ENCODE peak calls at places on chromosomes 11 and 22, in ten cellular contexts. One of them, this sample, is unnamed.
A peak's percentile ranks its signal among the peaks of the same experiment; 100 is the strongest.

GRCh38 chr11:94664336-94664735 is 97.2 kb downstream of the PIWIL4 start:
- DNase-seq in MV-4-11: no peak
- DNase-seq in GM13977: no peak
- DNase-seq in GM03348: no peak
- DNase-seq in T-helper 9 cell: no peak
- DNase-seq in fibroblast of mammary gland: peak; percentile 34
- DNase-seq in fibroblast of lung: no peak
- DNase-seq in activated CD4-positive, alpha-beta T cell treated with anti-CD3 and anti-CD28 coated beads, Interleukin-2, amount 50 U/mL, for 24 hours: no peak
- DNase-seq in iris pigment epithelial cell: peak; percentile 20
- DNase-seq in HS-5: no peak
- DNase-seq in this sample: no peak

GRCh38 chr22:46078241-46079092 is 71.9 kb upstream of the PPARA start:
- DNase-seq in fibroblast of lung: peak; percentile 84
- DNase-seq in GM03348: peak; percentile 80
- DNase-seq in T-helper 9 cell: no peak
- DNase-seq in activated CD4-positive, alpha-beta T cell treated with anti-CD3 and anti-CD28 coated beads, Interleukin-2, amount 50 U/mL, for 24 hours: no peak
- DNase-seq in GM13977: no peak
- DNase-seq in iris pigment epithelial cell: no peak
- DNase-seq in fibroblast of mammary gland: peak; percentile 77
- DNase-seq in HS-5: no peak
- DNase-seq in MV-4-11: no peak
- DNase-seq in this sample: no peak

GRCh38 chr11:117444256-117445096 is 116.8 kb downstream of the CEP164 start:
- DNase-seq in MV-4-11: no peak
- DNase-seq in iris pigment epithelial cell: no peak
- DNase-seq in T-helper 9 cell: no peak
- DNase-seq in GM13977: no peak
- DNase-seq in HS-5: no peak
- DNase-seq in activated CD4-positive, alpha-beta T cell treated with anti-CD3 and anti-CD28 coated beads, Interleukin-2, amount 50 U/mL, for 24 hours: no peak
- DNase-seq in GM03348: no peak
- DNase-seq in fibroblast of mammary gland: no peak
- DNase-seq in fibroblast of lung: no peak
- DNase-seq in this sample: no peak

GRCh38 chr11:46238078-46238966 is 39.1 kb upstream of the CREB3L1 start:
- DNase-seq in MV-4-11: peak; percentile 40
- DNase-seq in fibroblast of mammary gland: peak; percentile 65
- DNase-seq in fibroblast of lung: peak; percentile 61
- DNase-seq in T-helper 9 cell: peak; percentile 59
- DNase-seq in activated CD4-positive, alpha-beta T cell treated with anti-CD3 and anti-CD28 coated beads, Interleukin-2, amount 50 U/mL, for 24 hours: peak; percentile 30
- DNase-seq in GM03348: peak; percentile 78
- DNase-seq in GM13977: peak; percentile 77
- DNase-seq in iris pigment epithelial cell: peak; percentile 69
- DNase-seq in HS-5: no peak
- DNase-seq in this sample: peak; percentile 33

GRCh38 chr11:75667268-75667830 is 1.5 kb downstream of the MAP6 start:
- DNase-seq in MV-4-11: no peak
- DNase-seq in HS-5: no peak
- DNase-seq in fibroblast of mammary gland: no peak
- DNase-seq in fibroblast of lung: peak; percentile 24
- DNase-seq in activated CD4-positive, alpha-beta T cell treated with anti-CD3 and anti-CD28 coated beads, Interleukin-2, amount 50 U/mL, for 24 hours: no peak
- DNase-seq in GM13977: no peak
- DNase-seq in T-helper 9 cell: no peak
- DNase-seq in iris pigment epithelial cell: no peak
- DNase-seq in GM03348: peak; percentile 63
- DNase-seq in this sample: no peak

GRCh38 chr22:34776827-34777226 is 289.1 kb upstream of the ISX start:
- DNase-seq in GM13977: no peak
- DNase-seq in T-helper 9 cell: no peak
- DNase-seq in iris pigment epithelial cell: no peak
- DNase-seq in fibroblast of lung: peak; percentile 10
- DNase-seq in GM03348: no peak
- DNase-seq in HS-5: no peak
- DNase-seq in activated CD4-positive, alpha-beta T cell treated with anti-CD3 and anti-CD28 coated beads, Interleukin-2, amount 50 U/mL, for 24 hours: no peak
- DNase-seq in MV-4-11: peak; percentile 32
- DNase-seq in fibroblast of mammary gland: no peak
- DNase-seq in this sample: no peak

GRCh38 chr11:118790357-118791014 is 478 bp downstream of the DDX6 start:
- DNase-seq in MV-4-11: peak; percentile 53
- DNase-seq in T-helper 9 cell: peak; percentile 43
- DNase-seq in iris pigment epithelial cell: peak; percentile 65
- DNase-seq in GM13977: peak; percentile 62
- DNase-seq in fibroblast of mammary gland: peak; percentile 71
- DNase-seq in fibroblast of lung: peak; percentile 57
- DNase-seq in HS-5: peak; percentile 25
- DNase-seq in activated CD4-positive, alpha-beta T cell treated with anti-CD3 and anti-CD28 coated beads, Interleukin-2, amount 50 U/mL, for 24 hours: no peak
- DNase-seq in GM03348: peak; percentile 70
- DNase-seq in this sample: peak; percentile 13

GRCh38 chr22:19064354-19065054 is 57.7 kb downstream of the DGCR2 start:
- DNase-seq in iris pigment epithelial cell: no peak
- DNase-seq in GM03348: no peak
- DNase-seq in fibroblast of mammary gland: no peak
- DNase-seq in activated CD4-positive, alpha-beta T cell treated with anti-CD3 and anti-CD28 coated beads, Interleukin-2, amount 50 U/mL, for 24 hours: no peak
- DNase-seq in MV-4-11: no peak
- DNase-seq in T-helper 9 cell: no peak
- DNase-seq in fibroblast of lung: no peak
- DNase-seq in HS-5: no peak
- DNase-seq in GM13977: no peak
- DNase-seq in this sample: no peak

GRCh38 chr11:35115688-35116030 is 23.3 kb upstream of the CD44 start:
- DNase-seq in MV-4-11: peak; percentile 29
- DNase-seq in fibroblast of lung: peak; percentile 38
- DNase-seq in iris pigment epithelial cell: no peak
- DNase-seq in fibroblast of mammary gland: no peak
- DNase-seq in GM13977: no peak
- DNase-seq in HS-5: no peak
- DNase-seq in GM03348: no peak
- DNase-seq in T-helper 9 cell: no peak
- DNase-seq in activated CD4-positive, alpha-beta T cell treated with anti-CD3 and anti-CD28 coated beads, Interleukin-2, amount 50 U/mL, for 24 hours: no peak
- DNase-seq in this sample: no peak

GRCh38 chr22:36069368-36069767 is 40.7 kb upstream of the RBFOX2 start:
- DNase-seq in fibroblast of lung: no peak
- DNase-seq in GM13977: no peak
- DNase-seq in GM03348: no peak
- DNase-seq in MV-4-11: no peak
- DNase-seq in T-helper 9 cell: no peak
- DNase-seq in activated CD4-positive, alpha-beta T cell treated with anti-CD3 and anti-CD28 coated beads, Interleukin-2, amount 50 U/mL, for 24 hours: no peak
- DNase-seq in iris pigment epithelial cell: no peak
- DNase-seq in HS-5: no peak
- DNase-seq in fibroblast of mammary gland: no peak
- DNase-seq in this sample: no peak

GRCh38 chr11:15569626-15570025 is 454.9 kb downstream of the INSC start:
- DNase-seq in activated CD4-positive, alpha-beta T cell treated with anti-CD3 and anti-CD28 coated beads, Interleukin-2, amount 50 U/mL, for 24 hours: no peak
- DNase-seq in GM13977: no peak
- DNase-seq in MV-4-11: no peak
- DNase-seq in iris pigment epithelial cell: no peak
- DNase-seq in fibroblast of mammary gland: no peak
- DNase-seq in fibroblast of lung: peak; percentile 54
- DNase-seq in HS-5: no peak
- DNase-seq in GM03348: no peak
- DNase-seq in T-helper 9 cell: no peak
- DNase-seq in this sample: no peak

GRCh38 chr11:13494051-13494450 is 1.7 kb downstream of the PTH start:
- DNase-seq in GM03348: no peak
- DNase-seq in fibroblast of mammary gland: no peak
- DNase-seq in activated CD4-positive, alpha-beta T cell treated with anti-CD3 and anti-CD28 coated beads, Interleukin-2, amount 50 U/mL, for 24 hours: no peak
- DNase-seq in HS-5: no peak
- DNase-seq in GM13977: no peak
- DNase-seq in iris pigment epithelial cell: no peak
- DNase-seq in MV-4-11: no peak
- DNase-seq in T-helper 9 cell: no peak
- DNase-seq in fibroblast of lung: no peak
- DNase-seq in this sample: no peak

GRCh38 chr11:13697710-13698109 is 29.2 kb downstream of the FAR1 start:
- DNase-seq in fibroblast of mammary gland: no peak
- DNase-seq in T-helper 9 cell: no peak
- DNase-seq in MV-4-11: no peak
- DNase-seq in GM03348: no peak
- DNase-seq in HS-5: no peak
- DNase-seq in fibroblast of lung: no peak
- DNase-seq in GM13977: no peak
- DNase-seq in activated CD4-positive, alpha-beta T cell treated with anti-CD3 and anti-CD28 coated beads, Interleukin-2, amount 50 U/mL, for 24 hours: no peak
- DNase-seq in iris pigment epithelial cell: no peak
- DNase-seq in this sample: no peak

GRCh38 chr11:3823303-3823702 is 14.9 kb downstream of the PGAP2 start:
- DNase-seq in fibroblast of lung: peak; percentile 74
- DNase-seq in HS-5: no peak
- DNase-seq in iris pigment epithelial cell: peak; percentile 89
- DNase-seq in GM03348: peak; percentile 86
- DNase-seq in GM13977: no peak
- DNase-seq in MV-4-11: peak; percentile 15
- DNase-seq in T-helper 9 cell: no peak
- DNase-seq in fibroblast of mammary gland: peak; percentile 89
- DNase-seq in activated CD4-positive, alpha-beta T cell treated with anti-CD3 and anti-CD28 coated beads, Interleukin-2, amount 50 U/mL, for 24 hours: no peak
- DNase-seq in this sample: peak; percentile 75

GRCh38 chr11:133082851-133083488 is 449.3 kb downstream of the OPCML start:
- DNase-seq in fibroblast of mammary gland: peak; percentile 21
- DNase-seq in T-helper 9 cell: peak; percentile 12
- DNase-seq in HS-5: no peak
- DNase-seq in MV-4-11: peak; percentile 55
- DNase-seq in fibroblast of lung: peak; percentile 45
- DNase-seq in iris pigment epithelial cell: peak; percentile 26
- DNase-seq in GM13977: peak; percentile 91
- DNase-seq in GM03348: peak; percentile 96
- DNase-seq in activated CD4-positive, alpha-beta T cell treated with anti-CD3 and anti-CD28 coated beads, Interleukin-2, amount 50 U/mL, for 24 hours: peak; percentile 19
- DNase-seq in this sample: peak; percentile 4

GRCh38 chr11:37390566-37390965 is 792.5 kb upstream of the RAG2 start:
- DNase-seq in T-helper 9 cell: no peak
- DNase-seq in GM13977: no peak
- DNase-seq in HS-5: no peak
- DNase-seq in MV-4-11: no peak
- DNase-seq in activated CD4-positive, alpha-beta T cell treated with anti-CD3 and anti-CD28 coated beads, Interleukin-2, amount 50 U/mL, for 24 hours: no peak
- DNase-seq in fibroblast of lung: no peak
- DNase-seq in iris pigment epithelial cell: no peak
- DNase-seq in fibroblast of mammary gland: no peak
- DNase-seq in GM03348: no peak
- DNase-seq in this sample: no peak

This sample was measured in HFFc6.